ENCODE peak calls at places on chromosome 11, in four cellular contexts. E is neuronal stem cell, K is SJSA1, X is brain microvascular endothelial cell. M is an unnamed sample.

GRCh38 chr11:114683007-114683406 is 4.7 kb downstream of the NXPE2 start:
- DNase-seq in E (no peak), K (no peak), X (no peak), M (no peak)

GRCh38 chr11:125167292-125167953 is 2.9 kb downstream of the PKNOX2 start:
- DNase-seq in E (peak; percentile 86), K (no peak), X (peak; percentile 49), M (no peak)

GRCh38 chr11:107457558-107458271 is at the start of gene CWF19L2:
- DNase-seq in E (peak; percentile 88), K (peak; percentile 75), X (peak; percentile 95), M (peak; percentile 84)

GRCh38 chr11:126304457-126305072 is 705 bp downstream of the DCPS start:
- DNase-seq in E (no peak), K (no peak), X (no peak), M (no peak)

GRCh38 chr11:132632641-132633124 is 899.6 kb downstream of the OPCML start:
- DNase-seq in E (no peak), K (peak; percentile 75), X (peak; percentile 99), M (peak; percentile 12)

GRCh38 chr11:7677071-7677470 is 3.8 kb upstream of the CYB5R2 start:
- DNase-seq in E (no peak), K (no peak), X (peak; percentile 63), M (peak; percentile 87)

GRCh38 chr11:119207300-119207570 is 1.1 kb downstream of the CBL start:
- DNase-seq in E (no peak), K (no peak), X (no peak), M (no peak)

GRCh38 chr11:116055064-116055463 is 550.8 kb upstream of the CADM1 start:
- DNase-seq in E (no peak), K (no peak), X (no peak), M (no peak)

GRCh38 chr11:34890089-34890488 is 26.1 kb downstream of the APIP start:
- DNase-seq in E (no peak), K (no peak), X (no peak), M (no peak)

GRCh38 chr11:112623057-112623456 is 338.2 kb upstream of the NCAM1 start:
- DNase-seq in E (no peak), K (no peak), X (no peak), M (no peak)

GRCh38 chr11:123526027-123526805 is 96.1 kb downstream of the GRAMD1B start:
- DNase-seq in E (no peak), K (no peak), X (no peak), M (no peak)

DNA sequence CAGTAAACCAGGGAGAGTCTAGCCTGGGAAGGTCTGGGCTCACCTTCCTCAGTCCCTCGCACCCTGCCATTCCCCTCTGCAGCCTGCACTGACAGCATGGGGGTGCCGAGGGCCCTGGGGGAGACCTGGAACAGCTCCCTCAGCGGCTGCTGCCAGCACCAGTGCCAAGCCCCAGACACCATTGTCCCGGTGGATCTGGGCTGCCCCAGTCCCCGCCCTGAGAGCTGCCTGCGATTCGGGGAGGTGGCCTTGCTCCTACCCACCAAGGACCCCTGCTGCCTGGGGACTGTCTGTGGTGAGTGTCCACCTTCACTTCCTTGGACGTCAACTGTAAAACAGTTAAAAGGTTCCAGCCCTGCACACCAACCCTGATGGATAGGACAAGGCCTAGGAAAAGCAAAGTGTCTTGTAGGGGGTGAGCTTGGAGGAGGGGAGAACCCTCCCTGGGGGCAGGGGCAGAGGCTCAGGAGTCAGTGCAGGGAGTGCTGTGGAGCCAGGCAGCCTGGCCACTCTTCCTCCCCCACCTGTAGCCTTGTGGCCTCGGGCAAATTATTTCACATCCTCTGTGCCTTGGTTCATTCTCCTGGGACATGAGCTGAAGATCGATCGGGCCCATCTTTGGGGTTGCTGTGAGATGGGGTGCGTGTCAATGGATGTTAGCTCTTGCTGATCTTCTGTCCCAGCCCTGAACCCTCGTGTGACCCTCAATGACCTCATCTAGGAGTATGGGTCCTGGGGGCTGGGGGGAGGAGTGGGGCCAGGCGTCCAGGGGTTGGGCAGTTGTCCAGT is 85.2 kb upstream of the MYOD1 start:
- DNase-seq in E (no peak), K (peak; percentile 44), X (no peak), M (no peak)
- H3K27ac ChIP-seq in E (no peak overlapping the region), K (no peak overlapping the region), X (no peak overlapping the region), M (no peak overlapping the region)

GRCh38 chr11:102251423-102251822 is 65.9 kb upstream of the BIRC3 start:
- DNase-seq in E (no peak), K (no peak), X (no peak), M (no peak)
- H3K27ac ChIP-seq in E (no peak overlapping the region), K (no peak overlapping the region), X (no peak overlapping the region), M (no peak overlapping the region)

DNA sequence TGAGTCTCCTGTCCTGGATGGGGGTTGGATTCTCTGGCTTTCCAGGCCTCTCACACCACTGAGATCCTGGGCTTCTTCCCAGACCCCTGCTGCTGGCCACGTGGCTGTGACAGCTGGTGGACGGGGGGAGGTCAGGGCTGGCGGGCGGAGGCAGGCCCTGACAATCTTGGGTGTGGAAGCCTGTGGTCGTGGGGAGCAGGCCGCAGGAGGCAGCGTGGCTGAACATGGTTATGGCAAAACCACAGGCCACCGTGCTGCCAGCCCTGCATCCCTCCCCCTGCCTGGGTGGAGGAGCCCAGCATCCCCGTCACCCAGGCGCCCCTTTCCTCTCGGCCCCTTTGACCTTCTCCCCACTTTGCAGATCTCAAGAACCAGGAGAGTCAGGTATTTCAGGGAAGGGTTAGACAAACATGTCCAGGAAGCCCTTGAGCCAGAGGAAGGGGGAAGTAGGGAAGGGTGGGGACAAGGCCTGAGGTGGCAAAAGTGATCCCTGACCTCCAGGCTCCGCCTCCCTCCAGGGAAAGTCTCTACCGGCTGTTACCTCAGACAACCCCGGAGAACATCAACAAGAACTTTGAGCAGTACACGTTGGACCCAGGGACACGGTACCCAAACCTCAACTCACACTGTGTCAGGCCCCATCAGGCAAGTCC is 111.8 kb downstream of the MICAL2 start:
- DNase-seq in E (no peak), K (no peak), X (peak; percentile 51), M (no peak)
- H3K27ac ChIP-seq in E (no peak overlapping the region), K (no peak overlapping the region), X (peak overlapping the region; percentile 42), M (peak overlapping the region; percentile 92)

GRCh38 chr11:120304526-120304925 is 20.6 kb upstream of the TLCD5 start:
- DNase-seq in E (no peak), K (no peak), X (no peak), M (peak; percentile 62)

GRCh38 chr11:120308081-120308480 is 17.0 kb upstream of the TLCD5 start:
- DNase-seq in E (no peak), K (no peak), X (no peak), M (no peak)

GRCh38 chr11:120307476-120307875 is 17.6 kb upstream of the TLCD5 start:
- DNase-seq in E (no peak), K (no peak), X (no peak), M (no peak)

GRCh38 chr11:120305286-120305685 is 19.8 kb upstream of the TLCD5 start:
- DNase-seq in E (no peak), K (no peak), X (no peak), M (no peak)

DNA sequence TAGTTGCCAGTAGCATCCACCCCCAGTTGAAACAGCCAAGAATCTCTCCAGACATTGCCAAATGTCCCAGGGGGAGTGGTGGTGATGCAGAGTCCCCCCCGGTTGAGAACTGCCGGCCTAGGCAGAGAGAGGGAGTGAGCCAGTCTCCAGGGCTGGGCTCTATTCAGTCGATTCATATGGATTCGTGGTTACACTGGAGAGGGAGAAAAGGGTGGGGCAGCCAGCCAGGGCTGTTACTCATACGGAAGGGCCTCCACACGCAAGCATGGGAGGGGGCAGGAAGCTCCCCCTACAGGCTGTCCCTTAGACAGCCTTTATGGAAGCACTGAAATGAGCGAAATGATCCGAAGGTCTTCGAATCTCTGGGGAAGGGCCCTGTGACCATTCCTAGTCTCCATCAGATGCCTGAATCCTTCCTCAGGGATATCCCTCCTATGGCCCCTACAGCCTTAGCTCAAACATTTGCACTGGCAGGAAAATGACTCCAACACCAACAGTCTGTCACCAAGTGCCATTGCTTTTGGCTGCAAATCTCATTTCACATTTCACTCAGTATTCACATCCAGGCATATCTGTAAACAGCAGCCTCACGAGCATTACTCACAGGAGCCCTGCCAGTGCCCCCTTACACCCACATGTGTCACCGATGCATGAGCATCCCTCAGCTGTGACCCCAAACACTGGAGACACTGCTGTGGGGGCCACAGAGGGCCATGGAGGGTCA is 18.4 kb upstream of the TLCD5 start:
- DNase-seq in E (no peak), K (peak; percentile 81), X (peak; percentile 86), M (peak; percentile 86)
- H3K27ac ChIP-seq in E (no peak overlapping the region), K (no peak overlapping the region), X (no peak overlapping the region), M (peak overlapping the region; percentile 76)

GRCh38 chr11:94828088-94828487 is 59.9 kb downstream of the AMOTL1 start:
- DNase-seq in E (no peak), K (no peak), X (no peak), M (no peak)

GRCh38 chr11:94825111-94825880 is 57.1 kb downstream of the AMOTL1 start:
- DNase-seq in E (no peak), K (no peak), X (no peak), M (no peak)

GRCh38 chr11:94823127-94823732 is 55.1 kb downstream of the AMOTL1 start:
- DNase-seq in E (no peak), K (no peak), X (no peak), M (no peak)

GRCh38 chr11:94830722-94831121 is 62.6 kb downstream of the AMOTL1 start:
- DNase-seq in E (no peak), K (no peak), X (no peak), M (no peak)

GRCh38 chr11:94826415-94826814 is 58.3 kb downstream of the AMOTL1 start:
- DNase-seq in E (no peak), K (no peak), X (no peak), M (no peak)
- H3K27ac ChIP-seq in E (no peak overlapping the region), K (no peak overlapping the region), X (no peak overlapping the region), M (no peak overlapping the region)

GRCh38 chr11:10664511-10664910 is 29.0 kb downstream of the IRAG1 start:
- DNase-seq in E (no peak), K (no peak), X (no peak), M (no peak)

GRCh38 chr11:10666556-10666955 is 27.0 kb downstream of the IRAG1 start:
- DNase-seq in E (no peak), K (no peak), X (peak; percentile 51), M (no peak)

GRCh38 chr11:10663365-10663764 is 30.2 kb downstream of the IRAG1 start:
- DNase-seq in E (no peak), K (no peak), X (no peak), M (no peak)

GRCh38 chr11:10666976-10667892 is 26.3 kb downstream of the IRAG1 start:
- DNase-seq in E (no peak), K (no peak), X (peak; percentile 55), M (no peak)

GRCh38 chr11:10664005-10664404 is 29.6 kb downstream of the IRAG1 start:
- DNase-seq in E (no peak), K (no peak), X (peak; percentile 64), M (no peak)
- H3K27ac ChIP-seq in E (no peak overlapping the region), K (no peak overlapping the region), X (peak overlapping the region; percentile 52), M (no peak overlapping the region)

GRCh38 chr11:76674517-76675400 is 4.2 kb upstream of the LRRC32 start:
- DNase-seq in E (no peak), K (no peak), X (no peak), M (no peak)
- H3K27ac ChIP-seq in E (no peak overlapping the region), K (no peak overlapping the region), X (no peak overlapping the region), M (no peak overlapping the region)